ENCODE peak calls at places on chromosomes 7 and 10, in seven cellular contexts. One of them, this sample, is unnamed.

GRCh38 chr7:134814730-134815364 is 35.4 kb downstream of the CALD1 start:
- DNase-seq in DND-41: no peak
- DNase-seq in endodermal cell: no peak
- DNase-seq in aorta: no peak
- DNase-seq in A549: no peak
- DNase-seq in CD8-positive, alpha-beta memory T cell: no peak
- DNase-seq in tibial nerve: no peak
- DNase-seq in this sample: no peak

GRCh38 chr7:141533149-141533949 is 17.9 kb upstream of the AGK start:
- DNase-seq in tibial nerve: peak; percentile 62
- DNase-seq in CD8-positive, alpha-beta memory T cell: peak; percentile 32
- DNase-seq in A549: peak; percentile 75
- DNase-seq in DND-41: peak; percentile 62
- DNase-seq in endodermal cell: peak; percentile 87
- DNase-seq in aorta: no peak
- DNase-seq in this sample: peak; percentile 6

GRCh38 chr7:64997927-64998391 is 7.1 kb upstream of the ZNF117 start:
- DNase-seq in tibial nerve: no peak
- DNase-seq in DND-41: no peak
- DNase-seq in A549: no peak
- DNase-seq in CD8-positive, alpha-beta memory T cell: no peak
- DNase-seq in aorta: no peak
- DNase-seq in endodermal cell: no peak
- DNase-seq in this sample: peak; percentile 78

GRCh38 chr7:94449151-94449725 is 54.5 kb downstream of the COL1A2 start:
- DNase-seq in DND-41: no peak
- DNase-seq in CD8-positive, alpha-beta memory T cell: peak; percentile 15
- DNase-seq in tibial nerve: no peak
- DNase-seq in endodermal cell: no peak
- DNase-seq in aorta: no peak
- DNase-seq in A549: peak; percentile 57
- DNase-seq in this sample: no peak

GRCh38 chr10:104284783-104285182 is 15.8 kb downstream of the GSTO2 start:
- DNase-seq in aorta: no peak
- DNase-seq in DND-41: no peak
- DNase-seq in tibial nerve: no peak
- DNase-seq in endodermal cell: no peak
- DNase-seq in CD8-positive, alpha-beta memory T cell: no peak
- DNase-seq in A549: no peak
- DNase-seq in this sample: no peak

GRCh38 chr7:100428967-100429636 is 529 bp upstream of the MEPCE start:
- DNase-seq in endodermal cell: peak; percentile 100
- DNase-seq in CD8-positive, alpha-beta memory T cell: peak; percentile 100
- DNase-seq in A549: peak; percentile 100
- DNase-seq in aorta: peak; percentile 100
- DNase-seq in tibial nerve: peak; percentile 100
- DNase-seq in DND-41: peak; percentile 100
- DNase-seq in this sample: peak; percentile 97

GRCh38 chr10:86439544-86439943 is 72.9 kb upstream of the GRID1 start:
- DNase-seq in tibial nerve: peak; percentile 70
- DNase-seq in endodermal cell: no peak
- DNase-seq in CD8-positive, alpha-beta memory T cell: no peak
- DNase-seq in aorta: no peak
- DNase-seq in DND-41: no peak
- DNase-seq in A549: peak; percentile 88
- DNase-seq in this sample: peak; percentile 26

GRCh38 chr7:99674995-99675742 is 4.6 kb downstream of the CYP3A5 start:
- DNase-seq in DND-41: no peak
- DNase-seq in endodermal cell: no peak
- DNase-seq in tibial nerve: no peak
- DNase-seq in aorta: no peak
- DNase-seq in CD8-positive, alpha-beta memory T cell: no peak
- DNase-seq in A549: no peak
- DNase-seq in this sample: no peak

GRCh38 chr7:25073451-25073850 is 51.6 kb downstream of the CYCS start:
- DNase-seq in aorta: no peak
- DNase-seq in endodermal cell: no peak
- DNase-seq in A549: peak; percentile 48
- DNase-seq in DND-41: no peak
- DNase-seq in tibial nerve: no peak
- DNase-seq in CD8-positive, alpha-beta memory T cell: no peak
- DNase-seq in this sample: no peak

GRCh38 chr7:27221201-27221797 is 21.3 kb upstream of the EVX1 start:
- DNase-seq in endodermal cell: no peak
- DNase-seq in A549: no peak
- DNase-seq in tibial nerve: no peak
- DNase-seq in CD8-positive, alpha-beta memory T cell: no peak
- DNase-seq in aorta: no peak
- DNase-seq in DND-41: no peak
- DNase-seq in this sample: no peak

GRCh38 chr7:157016024-157016351 is 5.5 kb upstream of the MNX1 start:
- DNase-seq in tibial nerve: no peak
- DNase-seq in A549: no peak
- DNase-seq in endodermal cell: peak; percentile 57
- DNase-seq in DND-41: no peak
- DNase-seq in aorta: no peak
- DNase-seq in CD8-positive, alpha-beta memory T cell: no peak
- DNase-seq in this sample: no peak
- H3K27ac ChIP-seq in tibial nerve: no peak overlapping the region
- H3K27ac ChIP-seq in A549: no peak overlapping the region
- H3K27ac ChIP-seq in endodermal cell: no peak overlapping the region
- H3K27ac ChIP-seq in DND-41: no peak overlapping the region
- H3K27ac ChIP-seq in aorta: no peak overlapping the region
- H3K27ac ChIP-seq in CD8-positive, alpha-beta memory T cell: no peak overlapping the region
- H3K27ac ChIP-seq in this sample: no peak overlapping the region

GRCh38 chr7:12635830-12636229 is 51.6 kb upstream of the ARL4A start:
- DNase-seq in A549: no peak
- DNase-seq in aorta: no peak
- DNase-seq in DND-41: no peak
- DNase-seq in tibial nerve: no peak
- DNase-seq in CD8-positive, alpha-beta memory T cell: peak; percentile 30
- DNase-seq in endodermal cell: no peak
- DNase-seq in this sample: no peak

GRCh38 chr7:12629816-12630614 is 57.4 kb upstream of the ARL4A start:
- DNase-seq in A549: no peak
- DNase-seq in aorta: no peak
- DNase-seq in tibial nerve: no peak
- DNase-seq in DND-41: no peak
- DNase-seq in endodermal cell: no peak
- DNase-seq in CD8-positive, alpha-beta memory T cell: no peak
- DNase-seq in this sample: no peak

GRCh38 chr7:12630615-12630884 is 56.9 kb upstream of the ARL4A start:
- DNase-seq in DND-41: no peak
- DNase-seq in tibial nerve: no peak
- DNase-seq in CD8-positive, alpha-beta memory T cell: no peak
- DNase-seq in aorta: no peak
- DNase-seq in endodermal cell: no peak
- DNase-seq in A549: no peak
- DNase-seq in this sample: no peak

GRCh38 chr7:12637328-12637727 is 50.1 kb upstream of the ARL4A start:
- DNase-seq in CD8-positive, alpha-beta memory T cell: no peak
- DNase-seq in A549: no peak
- DNase-seq in tibial nerve: no peak
- DNase-seq in DND-41: no peak
- DNase-seq in aorta: no peak
- DNase-seq in endodermal cell: no peak
- DNase-seq in this sample: no peak

GRCh38 chr7:12633589-12633988 is 53.8 kb upstream of the ARL4A start:
- DNase-seq in DND-41: no peak
- DNase-seq in tibial nerve: no peak
- DNase-seq in endodermal cell: no peak
- DNase-seq in A549: no peak
- DNase-seq in CD8-positive, alpha-beta memory T cell: no peak
- DNase-seq in aorta: no peak
- DNase-seq in this sample: no peak
- H3K27ac ChIP-seq in DND-41: no peak overlapping the region
- H3K27ac ChIP-seq in tibial nerve: no peak overlapping the region
- H3K27ac ChIP-seq in endodermal cell: no peak overlapping the region
- H3K27ac ChIP-seq in A549: no peak overlapping the region
- H3K27ac ChIP-seq in CD8-positive, alpha-beta memory T cell: no peak overlapping the region
- H3K27ac ChIP-seq in aorta: no peak overlapping the region
- H3K27ac ChIP-seq in this sample: no peak overlapping the region

DNA sequence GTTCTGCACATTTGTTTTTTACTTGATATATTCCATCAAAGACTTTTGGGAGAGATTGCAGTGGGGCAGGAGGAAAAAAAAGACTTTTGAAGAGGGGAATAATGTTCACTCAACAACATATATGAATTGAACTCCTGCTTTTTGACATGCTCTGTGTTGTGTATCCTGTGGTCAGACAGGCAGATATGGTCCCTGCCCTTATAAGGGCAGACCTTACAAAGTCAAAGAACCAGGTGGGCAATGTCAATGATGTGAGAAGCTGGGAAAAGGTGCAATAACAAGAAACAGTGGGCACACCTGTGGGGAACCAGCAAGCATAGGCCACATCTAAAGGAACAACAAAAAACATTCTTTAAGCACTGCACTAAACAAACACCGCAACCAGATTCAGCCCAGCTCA is 8.2 kb downstream of the AIFM2 start:
- DNase-seq in tibial nerve: no peak
- DNase-seq in DND-41: no peak
- DNase-seq in CD8-positive, alpha-beta memory T cell: no peak
- DNase-seq in endodermal cell: no peak
- DNase-seq in aorta: no peak
- DNase-seq in A549: no peak
- DNase-seq in this sample: no peak
- H3K27ac ChIP-seq in tibial nerve: no peak overlapping the region
- H3K27ac ChIP-seq in DND-41: no peak overlapping the region
- H3K27ac ChIP-seq in CD8-positive, alpha-beta memory T cell: no peak overlapping the region
- H3K27ac ChIP-seq in endodermal cell: no peak overlapping the region
- H3K27ac ChIP-seq in aorta: no peak overlapping the region
- H3K27ac ChIP-seq in A549: peak overlapping the region; percentile 4
- H3K27ac ChIP-seq in this sample: no peak overlapping the region

DNA sequence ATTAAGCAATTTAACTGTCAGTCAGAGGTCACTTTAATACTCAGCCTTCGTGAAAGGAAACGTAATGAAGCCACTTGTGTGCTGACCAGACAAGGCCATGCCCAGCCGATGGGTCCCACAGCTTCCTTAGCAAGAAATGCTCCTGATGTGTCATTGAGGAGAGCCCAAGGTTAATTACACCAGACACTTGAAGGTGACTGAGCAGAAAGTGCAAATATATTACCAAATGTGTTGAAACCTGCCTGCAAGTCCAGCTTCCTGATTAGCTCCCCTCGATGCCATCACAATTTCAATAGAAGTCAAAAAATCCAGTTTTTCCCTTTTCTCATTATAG is 151.5 kb upstream of the RSU1 start:
- DNase-seq in DND-41: no peak
- DNase-seq in endodermal cell: no peak
- DNase-seq in aorta: no peak
- DNase-seq in tibial nerve: no peak
- DNase-seq in CD8-positive, alpha-beta memory T cell: no peak
- DNase-seq in A549: no peak
- DNase-seq in this sample: no peak
- H3K27ac ChIP-seq in DND-41: no peak overlapping the region
- H3K27ac ChIP-seq in endodermal cell: peak overlapping the region; percentile 80
- H3K27ac ChIP-seq in aorta: peak overlapping the region; percentile 70
- H3K27ac ChIP-seq in tibial nerve: peak overlapping the region; percentile 92
- H3K27ac ChIP-seq in CD8-positive, alpha-beta memory T cell: no peak overlapping the region
- H3K27ac ChIP-seq in A549: peak overlapping the region; percentile 71
- H3K27ac ChIP-seq in this sample: no peak overlapping the region

GRCh38 chr7:129830949-129831348 is 121.8 kb downstream of the UBE2H start:
- DNase-seq in tibial nerve: no peak
- DNase-seq in A549: no peak
- DNase-seq in endodermal cell: peak; percentile 46
- DNase-seq in CD8-positive, alpha-beta memory T cell: no peak
- DNase-seq in aorta: peak; percentile 59
- DNase-seq in DND-41: no peak
- DNase-seq in this sample: no peak

GRCh38 chr7:129828989-129829676 is 123.6 kb downstream of the UBE2H start:
- DNase-seq in endodermal cell: peak; percentile 64
- DNase-seq in DND-41: peak; percentile 28
- DNase-seq in aorta: peak; percentile 10
- DNase-seq in A549: no peak
- DNase-seq in tibial nerve: no peak
- DNase-seq in CD8-positive, alpha-beta memory T cell: no peak
- DNase-seq in this sample: no peak

GRCh38 chr7:129828078-129828762 is 124.5 kb downstream of the UBE2H start:
- DNase-seq in endodermal cell: peak; percentile 44
- DNase-seq in DND-41: no peak
- DNase-seq in CD8-positive, alpha-beta memory T cell: no peak
- DNase-seq in tibial nerve: no peak
- DNase-seq in A549: no peak
- DNase-seq in aorta: peak; percentile 17
- DNase-seq in this sample: no peak

GRCh38 chr7:129831424-129832058 is 121.2 kb downstream of the UBE2H start:
- DNase-seq in CD8-positive, alpha-beta memory T cell: no peak
- DNase-seq in endodermal cell: peak; percentile 62
- DNase-seq in A549: peak; percentile 83
- DNase-seq in tibial nerve: no peak
- DNase-seq in aorta: no peak
- DNase-seq in DND-41: no peak
- DNase-seq in this sample: peak; percentile 50

GRCh38 chr7:129829677-129830631 is 122.8 kb downstream of the UBE2H start:
- DNase-seq in CD8-positive, alpha-beta memory T cell: peak; percentile 36
- DNase-seq in aorta: peak; percentile 66
- DNase-seq in endodermal cell: peak; percentile 89
- DNase-seq in A549: peak; percentile 83
- DNase-seq in DND-41: peak; percentile 64
- DNase-seq in tibial nerve: no peak
- DNase-seq in this sample: no peak
- H3K27ac ChIP-seq in CD8-positive, alpha-beta memory T cell: no peak overlapping the region
- H3K27ac ChIP-seq in aorta: peak overlapping the region; percentile 99
- H3K27ac ChIP-seq in endodermal cell: peak overlapping the region; percentile 84
- H3K27ac ChIP-seq in A549: peak overlapping the region; percentile 88
- H3K27ac ChIP-seq in DND-41: no peak overlapping the region
- H3K27ac ChIP-seq in tibial nerve: peak overlapping the region; percentile 79
- H3K27ac ChIP-seq in this sample: peak overlapping the region; percentile 96

GRCh38 chr7:73700070-73700423 is 16.6 kb downstream of the BUD23 start:
- DNase-seq in aorta: no peak
- DNase-seq in CD8-positive, alpha-beta memory T cell: no peak
- DNase-seq in tibial nerve: no peak
- DNase-seq in DND-41: no peak
- DNase-seq in A549: no peak
- DNase-seq in endodermal cell: no peak
- DNase-seq in this sample: no peak

GRCh38 chr7:73702226-73702625 is 17.2 kb downstream of the STX1A start:
- DNase-seq in DND-41: no peak
- DNase-seq in A549: peak; percentile 58
- DNase-seq in tibial nerve: no peak
- DNase-seq in aorta: no peak
- DNase-seq in CD8-positive, alpha-beta memory T cell: no peak
- DNase-seq in endodermal cell: no peak
- DNase-seq in this sample: no peak

GRCh38 chr7:73700581-73701134 is 17.3 kb downstream of the BUD23 start:
- DNase-seq in DND-41: no peak
- DNase-seq in A549: no peak
- DNase-seq in tibial nerve: no peak
- DNase-seq in endodermal cell: no peak
- DNase-seq in CD8-positive, alpha-beta memory T cell: no peak
- DNase-seq in aorta: no peak
- DNase-seq in this sample: no peak

GRCh38 chr7:73702665-73703064 is 16.8 kb downstream of the STX1A start:
- DNase-seq in CD8-positive, alpha-beta memory T cell: no peak
- DNase-seq in DND-41: no peak
- DNase-seq in A549: no peak
- DNase-seq in aorta: no peak
- DNase-seq in endodermal cell: no peak
- DNase-seq in tibial nerve: no peak
- DNase-seq in this sample: no peak

GRCh38 chr7:73701357-73701995 is 18.0 kb downstream of the STX1A start:
- DNase-seq in endodermal cell: peak; percentile 94
- DNase-seq in CD8-positive, alpha-beta memory T cell: no peak
- DNase-seq in aorta: no peak
- DNase-seq in DND-41: peak; percentile 42
- DNase-seq in A549: peak; percentile 95
- DNase-seq in tibial nerve: no peak
- DNase-seq in this sample: no peak
- H3K27ac ChIP-seq in endodermal cell: no peak overlapping the region
- H3K27ac ChIP-seq in CD8-positive, alpha-beta memory T cell: no peak overlapping the region
- H3K27ac ChIP-seq in aorta: no peak overlapping the region
- H3K27ac ChIP-seq in DND-41: no peak overlapping the region
- H3K27ac ChIP-seq in A549: peak overlapping the region; percentile 99
- H3K27ac ChIP-seq in tibial nerve: no peak overlapping the region
- H3K27ac ChIP-seq in this sample: no peak overlapping the region

This sample was measured in epithelial cell of prostate.